ENCODE peak calls at places on chromosomes 16 and 17, in four cellular contexts. N, K, Q and Y are unnamed samples.

GRCh38 chr17:27315322-27315721 is 21.4 kb downstream of the WSB1 start:
- DNase-seq in N (no peak), K (peak; percentile 84), Q (no peak), Y (no peak)

GRCh38 chr16:66130296-66130910 is 236.1 kb upstream of the CDH5 start:
- DNase-seq in N (no peak), K (no peak), Q (no peak), Y (no peak)

GRCh38 chr16:67277294-67277998 is 1.9 kb upstream of the PLEKHG4 start:
- DNase-seq in N (no peak), K (no peak), Q (no peak), Y (peak; percentile 49)

GRCh38 chr16:11692651-11693050 is 24.4 kb downstream of the SNN start:
- DNase-seq in N (no peak), K (no peak), Q (no peak), Y (no peak)

GRCh38 chr16:1794908-1795666 is 1.6 kb upstream of the IGFALS start:
- DNase-seq in N (peak; percentile 16), K (no peak), Q (no peak), Y (no peak)

GRCh38 chr17:38426441-38426840 is 1.8 kb upstream of the ARHGAP23 start:
- DNase-seq in N (no peak), K (no peak), Q (no peak), Y (no peak)

GRCh38 chr17:45170976-45171337 is 9.3 kb downstream of the HEXIM2 start:
- DNase-seq in N (no peak), K (peak; percentile 53), Q (no peak), Y (no peak)

GRCh38 chr16:81600275-81600674 is 155.7 kb downstream of the CMIP start:
- DNase-seq in N (no peak), K (no peak), Q (no peak), Y (no peak)

GRCh38 chr17:17072546-17072945 is 30.3 kb downstream of the MPRIP start:
- DNase-seq in N (peak; percentile 11), K (no peak), Q (no peak), Y (no peak)

GRCh38 chr17:82215095-82215971 is 2.7 kb upstream of the CCDC57 start:
- DNase-seq in N (peak; percentile 45), K (no peak), Q (peak; percentile 4), Y (no peak)

GRCh38 chr17:28612936-28613872 is 781 bp downstream of the RSKR start:
- DNase-seq in N (peak; percentile 60), K (no peak), Q (peak; percentile 27), Y (peak; percentile 55)

GRCh38 chr16:81279375-81279774 is 35.4 kb upstream of the GAN start:
- DNase-seq in N (no peak), K (no peak), Q (no peak), Y (no peak)

GRCh38 chr17:2906907-2907306 is 110.7 kb downstream of the RAP1GAP2 start:
- DNase-seq in N (no peak), K (no peak), Q (no peak), Y (peak; percentile 52)

GRCh38 chr16:17379121-17379571 is 91.6 kb downstream of the XYLT1 start:
- DNase-seq in N (no peak), K (peak; percentile 50), Q (no peak), Y (no peak)

GRCh38 chr17:63382826-63383225 is 63.3 kb downstream of the CYB561 start:
- DNase-seq in N (no peak), K (no peak), Q (no peak), Y (no peak)

GRCh38 chr16:58948244-58948643 is 214.1 kb upstream of the GOT2 start:
- DNase-seq in N (no peak), K (no peak), Q (no peak), Y (no peak)

GRCh38 chr17:80827646-80828643 is 163.7 kb upstream of the CHMP6 start:
- DNase-seq in N (no peak), K (no peak), Q (no peak), Y (no peak)

GRCh38 chr17:47632991-47633390 is 16.7 kb upstream of the KPNB1 start:
- DNase-seq in N (no peak), K (no peak), Q (no peak), Y (no peak)

GRCh38 chr16:10729649-10730048 is 14.0 kb upstream of the NUBP1 start:
- DNase-seq in N (no peak), K (no peak), Q (no peak), Y (no peak)

GRCh38 chr16:51637744-51638100 is 486.7 kb upstream of the SALL1 start:
- DNase-seq in N (no peak), K (no peak), Q (no peak), Y (no peak)

GRCh38 chr16:12627394-12627793 is 176.3 kb downstream of the CPPED1 start:
- DNase-seq in N (no peak), K (no peak), Q (no peak), Y (no peak)

GRCh38 chr16:49557070-49557446 is 183.5 kb downstream of the C16orf78 start:
- DNase-seq in N (peak; percentile 69), K (no peak), Q (no peak), Y (no peak)

GRCh38 chr16:9929313-9929712 is 252.9 kb downstream of the GRIN2A start:
- DNase-seq in N (no peak), K (no peak), Q (peak; percentile 12), Y (no peak)

GRCh38 chr16:48499822-48500440 is 110.0 kb downstream of the N4BP1 start:
- DNase-seq in N (no peak), K (peak; percentile 44), Q (no peak), Y (no peak)

GRCh38 chr17:15303293-15303692 is 38.1 kb downstream of the TEKT3 start:
- DNase-seq in N (no peak), K (no peak), Q (no peak), Y (no peak)

GRCh38 chr16:85104821-85105391 is 7.4 kb downstream of the CIBAR2 start:
- DNase-seq in N (no peak), K (no peak), Q (no peak), Y (peak; percentile 28)

GRCh38 chr16:27318399-27319256 is 4.9 kb downstream of the IL4R start:
- DNase-seq in N (no peak), K (peak; percentile 50), Q (no peak), Y (peak; percentile 84)

GRCh38 chr17:71423871-71424546 is 696.8 kb upstream of the SOX9 start:
- DNase-seq in N (no peak), K (no peak), Q (peak; percentile 21), Y (no peak)

GRCh38 chr17:41793749-41794602 is 7.5 kb upstream of the JUP start:
- DNase-seq in N (no peak), K (no peak), Q (no peak), Y (no peak)

GRCh38 chr16:83992624-83993023 is 24.6 kb downstream of the NECAB2 start:
- DNase-seq in N (no peak), K (peak; percentile 58), Q (no peak), Y (no peak)

GRCh38 chr17:16407911-16408588 is 7.3 kb upstream of the TRPV2 start:
- DNase-seq in N (no peak), K (peak; percentile 79), Q (peak; percentile 85), Y (peak; percentile 51)

GRCh38 chr16:89172171-89172900 is 788 bp downstream of the CDH15 start:
- DNase-seq in N (no peak), K (no peak), Q (no peak), Y (no peak)

GRCh38 chr17:45844695-45845375 is at the start of gene SPPL2C:
- DNase-seq in N (no peak), K (no peak), Q (no peak), Y (no peak)

GRCh38 chr16:84255050-84255810 is 15.4 kb upstream of the KCNG4 start:
- DNase-seq in N (no peak), K (no peak), Q (no peak), Y (no peak)

GRCh38 chr17:42214156-42214555 is 19.9 kb upstream of the GHDC start:
- DNase-seq in N (no peak), K (no peak), Q (no peak), Y (no peak)

GRCh38 chr16:9138021-9138680 is 46.7 kb downstream of the HAPSTR1 start:
- DNase-seq in N (no peak), K (no peak), Q (no peak), Y (no peak)

GRCh38 chr16:57356547-57356946 is 2.0 kb upstream of the CCL22 start:
- DNase-seq in N (no peak), K (no peak), Q (no peak), Y (no peak)

DNA sequence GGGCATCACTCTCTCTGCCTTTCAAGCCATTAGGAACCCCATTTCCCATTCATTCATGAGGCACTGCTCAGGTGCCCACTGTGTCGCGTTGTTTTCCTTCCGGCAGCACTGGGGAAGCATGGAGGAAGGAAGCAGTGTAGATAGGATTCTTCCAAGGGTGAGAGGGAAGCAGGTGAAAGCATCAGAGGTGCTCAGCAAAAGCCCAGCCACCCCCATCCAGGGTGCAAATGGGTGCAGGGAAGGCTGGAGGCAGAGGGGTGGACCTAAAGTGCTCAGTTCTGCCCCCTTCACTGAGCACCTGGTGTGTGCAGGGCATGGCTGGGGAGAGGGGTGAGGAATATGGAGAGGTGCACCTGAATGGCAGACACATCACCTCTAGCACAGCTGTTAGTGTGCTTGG is 3.4 kb upstream of the NXPH3 start:
- DNase-seq in N (no peak), K (no peak), Q (no peak), Y (no peak)
- TF ChIP-seq CTCF in N (no peak), K (no peak), Q (no peak), Y (no peak)

GRCh38 chr17:40714473-40714872 is 10.9 kb upstream of the KRT24 start:
- DNase-seq in N (peak; percentile 28), K (no peak), Q (no peak), Y (no peak)
- TF ChIP-seq CTCF in N (no peak), K (no peak), Q (no peak), Y (no peak)

GRCh38 chr16:75326333-75326732 is 74.9 kb upstream of the BCAR1 start:
- DNase-seq in N (no peak), K (no peak), Q (no peak), Y (no peak)
- TF ChIP-seq CTCF in N (no peak), K (no peak), Q (no peak), Y (no peak)

GRCh38 chr17:57403241-57403640 is 146.9 kb downstream of the MSI2 start:
- DNase-seq in N (no peak), K (no peak), Q (no peak), Y (no peak)

GRCh38 chr17:57402691-57403090 is 146.4 kb downstream of the MSI2 start:
- DNase-seq in N (no peak), K (no peak), Q (no peak), Y (no peak)

GRCh38 chr17:57399690-57400089 is 143.4 kb downstream of the MSI2 start:
- DNase-seq in N (no peak), K (no peak), Q (no peak), Y (no peak)

GRCh38 chr17:57400648-57401047 is 144.3 kb downstream of the MSI2 start:
- DNase-seq in N (no peak), K (no peak), Q (no peak), Y (no peak)

DNA sequence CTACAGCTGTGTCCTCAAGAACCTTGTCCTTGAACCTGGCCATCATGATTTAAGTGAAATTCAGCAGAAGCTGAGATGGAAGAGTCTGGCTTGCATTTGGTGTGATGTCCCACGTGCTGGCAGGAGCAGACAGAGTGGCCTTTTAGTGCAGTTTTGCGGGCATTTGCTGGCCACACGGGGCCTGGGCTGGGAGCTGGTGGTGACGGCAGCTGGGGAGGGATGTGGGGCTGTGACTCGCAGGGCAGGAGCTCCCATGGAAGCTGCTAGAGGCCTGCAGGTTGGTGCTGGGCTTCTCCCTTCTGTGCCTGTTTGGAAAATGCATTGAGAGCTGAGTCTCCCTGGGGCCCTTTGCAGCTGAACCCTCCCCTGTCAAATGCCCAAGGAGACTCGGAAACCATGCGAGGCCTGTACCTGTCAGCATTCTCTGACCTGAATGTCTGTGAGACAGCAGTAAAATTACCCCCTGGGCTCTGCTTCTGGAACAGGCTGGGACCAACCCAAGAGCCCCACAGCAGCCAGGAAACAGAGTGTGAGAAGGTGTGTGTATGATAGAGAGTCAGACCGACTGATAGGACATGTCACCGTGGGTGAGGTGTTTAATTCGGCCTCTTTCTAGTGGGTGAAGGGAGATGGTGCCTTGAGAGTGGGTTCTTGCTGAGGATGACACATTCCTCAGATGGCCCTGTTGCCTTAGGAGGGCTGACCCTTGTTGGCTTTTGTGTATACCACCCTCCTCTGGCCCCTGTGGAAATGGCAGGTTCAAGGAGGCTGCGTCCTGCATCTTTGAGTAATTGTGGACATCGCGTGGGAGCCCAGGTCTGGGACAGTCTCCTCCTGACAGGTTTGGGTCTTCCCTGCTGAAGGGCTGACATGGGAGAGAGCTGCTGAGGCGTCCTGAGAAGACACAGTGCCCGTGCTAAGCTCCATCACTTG is 145.5 kb downstream of the MSI2 start:
- DNase-seq in N (no peak), K (no peak), Q (no peak), Y (no peak)
- TF ChIP-seq CTCF in N (no peak), K (peak; percentile 10), Q (no peak), Y (no peak)